ENCODE peak calls at places on chromosomes 4 and X, in ten cellular contexts. F, Z, X, Y, B, L, D, K, H and A are unnamed samples.

GRCh38 chrX:73266766-73267165 is 52.1 kb upstream of the NAP1L2 start:
- ATAC-seq in Y (no peak), B (no peak), D (no peak), K (no peak), X (no peak), L (no peak), F (no peak), Z (no peak), H (no peak), A (no peak)

GRCh38 chr4:106502106-106502699 is 133.6 kb upstream of the GIMD1 start:
- ATAC-seq in D (peak), F (peak), H (no peak), B (peak), X (peak), K (peak), L (peak), Y (peak), Z (peak), A (peak)

GRCh38 chrX:103666202-103667107 is 20.0 kb downstream of the MORF4L2 start:
- ATAC-seq in H (no peak), F (no peak), X (no peak), L (no peak), Z (peak), D (peak), B (no peak), K (no peak), Y (no peak), A (no peak)

GRCh38 chr4:184664445-184665210 is 15.1 kb downstream of the PRIMPOL start:
- ATAC-seq in F (no peak), L (no peak), H (no peak), X (peak), B (no peak), D (peak), Z (no peak), K (peak), Y (peak), A (no peak)

GRCh38 chr4:110042540-110043517 is 130.1 kb downstream of the EGF start:
- ATAC-seq in D (no peak), K (no peak), F (no peak), Y (peak), H (no peak), B (no peak), X (no peak), Z (no peak), L (no peak), A (no peak)

GRCh38 chr4:129362685-129363274 is 266.8 kb downstream of the C4orf33 start:
- ATAC-seq in L (peak), F (no peak), Y (peak), D (peak), K (peak), X (peak), B (no peak), Z (peak), H (no peak), A (no peak)

GRCh38 chr4:1810765-1811164 is 17.7 kb downstream of the FGFR3 start:
- ATAC-seq in D (no peak), L (peak), H (no peak), X (no peak), Y (no peak), K (no peak), Z (no peak), F (no peak), B (no peak), A (no peak)

GRCh38 chr4:112172180-112172579 is 26.9 kb downstream of the FAM241A start:
- ATAC-seq in Y (no peak), H (no peak), F (peak), X (no peak), L (no peak), D (no peak), Z (no peak), B (peak), K (no peak), A (no peak)

GRCh38 chr4:182881928-182882327 is 35.3 kb downstream of the DCTD start:
- ATAC-seq in L (peak), Z (no peak), H (no peak), F (no peak), D (no peak), K (no peak), Y (no peak), X (peak), B (no peak), A (no peak)

GRCh38 chrX:40148439-40149285 is 50.9 kb upstream of the BCOR start:
- ATAC-seq in Z (peak), K (no peak), Y (no peak), B (no peak), H (no peak), X (no peak), F (no peak), L (no peak), D (no peak), A (no peak)

GRCh38 chr4:23733911-23734458 is 155.9 kb downstream of the PPARGC1A start:
- ATAC-seq in F (no peak), Y (no peak), K (no peak), D (no peak), L (no peak), B (no peak), Z (no peak), X (no peak), H (no peak), A (no peak)

GRCh38 chr4:33067221-33067620 is 2347.1 kb downstream of the PCDH7 start:
- ATAC-seq in Y (no peak), X (no peak), L (no peak), B (no peak), D (no peak), Z (peak), H (no peak), F (no peak), K (no peak), A (no peak)

GRCh38 chr4:119286377-119287002 is 35.4 kb downstream of the FABP2 start:
- ATAC-seq in Y (no peak), F (no peak), D (peak), Z (no peak), B (no peak), L (peak), X (peak), K (peak), H (peak), A (no peak)

GRCh38 chr4:2781911-2782310 is 11.0 kb upstream of the SH3BP2 start:
- ATAC-seq in K (no peak), B (no peak), Y (no peak), X (no peak), F (no peak), D (no peak), H (no peak), L (no peak), Z (no peak), A (no peak)

GRCh38 chrX:24241822-24242648 is 71.8 kb downstream of the SUPT20HL2 start:
- ATAC-seq in K (peak), D (peak), X (peak), L (peak), Y (no peak), B (peak), H (peak), Z (peak), F (no peak), A (peak)

GRCh38 chr4:79697444-79697843 is 289.4 kb upstream of the GK2 start:
- ATAC-seq in H (no peak), F (no peak), Z (no peak), X (no peak), Y (no peak), K (no peak), L (no peak), B (no peak), D (no peak), A (no peak)

GRCh38 chrX:20421275-20421674 is 154.6 kb upstream of the RPS6KA3 start:
- ATAC-seq in L (no peak), Y (no peak), K (no peak), H (no peak), F (no peak), B (no peak), D (no peak), X (no peak), Z (no peak), A (no peak)

GRCh38 chr4:109912706-109913621 is at the start of gene EGF:
- ATAC-seq in L (peak), X (peak), K (peak), B (no peak), D (peak), Z (peak), H (peak), Y (no peak), F (no peak), A (no peak)

GRCh38 chr4:24060932-24061331 is 171.1 kb upstream of the PPARGC1A start:
- ATAC-seq in Y (no peak), K (no peak), Z (no peak), L (no peak), H (no peak), X (no peak), F (no peak), D (no peak), B (no peak), A (no peak)

GRCh38 chr4:15021946-15022345 is 19.7 kb downstream of the CPEB2 start:
- ATAC-seq in D (no peak), Z (no peak), X (no peak), L (no peak), B (no peak), F (no peak), K (no peak), Y (no peak), H (no peak), A (no peak)